ENCODE peak calls at places on chromosomes 1 and 21, in six cellular contexts. C is stimulated activated naive B cell treated with anti-CD40 and anti-IgM and Interleukin-4, amounts not matched to agents 10 μg/mL and 1 μg/mL and 100 μg/mL, for 72 hours; Q is ACHN; E is NAMALWA; O is left lung; H is GM13977. A is an unnamed sample.

GRCh38 chr1:96703186-96703585 is 18.4 kb upstream of the PTBP2 start:
- DNase-seq in O (no peak), Q (no peak), C (no peak), H (no peak), E (no peak), A (no peak)

GRCh38 chr1:157880621-157881020 is 39.0 kb upstream of the CD5L start:
- DNase-seq in Q (no peak), E (no peak), H (no peak), O (no peak), C (no peak), A (no peak)

GRCh38 chr1:212485895-212486590 is 53.3 kb downstream of the NENF start:
- DNase-seq in E (no peak), O (peak), Q (peak), C (peak), H (no peak), A (peak)

GRCh38 chr1:38973659-38974437 is 17.2 kb upstream of the AKIRIN1 start:
- DNase-seq in H (no peak), E (no peak), C (no peak), Q (no peak), O (no peak), A (no peak)

GRCh38 chr1:208475449-208475848 is 231.3 kb upstream of the PLXNA2 start:
- DNase-seq in E (no peak), Q (peak), O (no peak), H (no peak), C (no peak), A (no peak)

GRCh38 chr21:42112857-42113256 is 41.7 kb downstream of the UMODL1 start:
- DNase-seq in C (no peak), Q (no peak), E (no peak), O (no peak), H (no peak), A (no peak)

GRCh38 chr1:56520202-56520601 is 59.2 kb downstream of the PLPP3 start:
- DNase-seq in O (no peak), E (no peak), Q (no peak), C (no peak), H (no peak), A (no peak)

GRCh38 chr1:231274119-231274825 is 33.3 kb downstream of the GNPAT start:
- DNase-seq in C (no peak), Q (peak), E (no peak), O (no peak), H (no peak), A (no peak)

GRCh38 chr1:59072017-59072947 is 224.6 kb upstream of the FGGY start:
- DNase-seq in H (no peak), O (no peak), Q (no peak), E (peak), C (no peak), A (no peak)

GRCh38 chr1:70264875-70265274 is 43.7 kb downstream of the SRSF11 start:
- DNase-seq in H (no peak), E (no peak), Q (no peak), O (no peak), C (no peak), A (no peak)

GRCh38 chr1:115134850-115135484 is 45.7 kb upstream of the TSPAN2 start:
- DNase-seq in H (no peak), C (no peak), Q (peak), O (no peak), E (no peak), A (no peak)

GRCh38 chr1:210698661-210699060 is 370.0 kb downstream of the HHAT start:
- DNase-seq in Q (no peak), O (no peak), H (no peak), C (no peak), E (no peak), A (no peak)

GRCh38 chr21:15472108-15472507 is 257.7 kb upstream of the USP25 start:
- DNase-seq in H (no peak), O (no peak), C (no peak), E (no peak), Q (no peak), A (no peak)

GRCh38 chr1:221394011-221394544 is 347.8 kb downstream of the DUSP10 start:
- DNase-seq in H (no peak), E (no peak), Q (no peak), O (no peak), C (no peak), A (no peak)

GRCh38 chr1:109543988-109544735 is 4.3 kb upstream of the GNAI3 start:
- DNase-seq in H (peak), E (no peak), O (no peak), C (no peak), Q (no peak), A (no peak)

GRCh38 chr1:29444782-29445325 is 208.5 kb downstream of the PTPRU start:
- DNase-seq in O (no peak), H (no peak), E (no peak), Q (no peak), C (no peak), A (no peak)

GRCh38 chr21:44551290-44552015 is at the start of gene KRTAP10-2:
- DNase-seq in Q (no peak), H (no peak), E (no peak), O (no peak), C (no peak), A (no peak)

GRCh38 chr1:24769656-24770651 is 24.7 kb downstream of the CLIC4 start:
- DNase-seq in C (no peak), E (peak), Q (peak), O (no peak), H (peak), A (no peak)

GRCh38 chr1:216600730-216601426 is 122.4 kb downstream of the ESRRG start:
- DNase-seq in E (no peak), H (peak), O (peak), C (no peak), Q (peak), A (peak)

GRCh38 chr1:6942990-6943389 is 157.7 kb downstream of the CAMTA1 start:
- DNase-seq in O (no peak), Q (no peak), H (no peak), E (no peak), C (no peak), A (no peak)

GRCh38 chr21:43323244-43324005 is 103.5 kb downstream of the SIK1 start:
- DNase-seq in E (no peak), C (no peak), H (no peak), O (peak), Q (no peak), A (no peak)

GRCh38 chr1:221439008-221439733 is 302.7 kb downstream of the DUSP10 start:
- DNase-seq in O (no peak), Q (peak), C (peak), H (peak), E (peak), A (peak)

GRCh38 chr21:45441431-45442255 is 36.7 kb downstream of the COL18A1 start:
- DNase-seq in Q (no peak), E (no peak), H (no peak), C (no peak), O (no peak), A (no peak)

GRCh38 chr1:39196244-39197215 is 8.0 kb upstream of the MACF1 start:
- DNase-seq in O (no peak), Q (no peak), H (peak), C (no peak), E (peak), A (no peak)

GRCh38 chr1:223714849-223715709 is 2.7 kb downstream of the CAPN2 start:
- DNase-seq in H (no peak), C (no peak), Q (peak), O (peak), E (no peak), A (peak)

GRCh38 chr1:162117039-162117816 is 47.7 kb downstream of the NOS1AP start:
- DNase-seq in E (no peak), H (no peak), C (no peak), O (no peak), Q (no peak), A (no peak)

GRCh38 chr1:208253177-208253576 is 9.0 kb upstream of the PLXNA2 start:
- DNase-seq in O (no peak), Q (no peak), C (no peak), E (no peak), H (no peak), A (no peak)

GRCh38 chr1:181064702-181065101 is 23.8 kb upstream of the IER5 start:
- DNase-seq in Q (no peak), H (no peak), E (no peak), O (no peak), C (no peak), A (no peak)

GRCh38 chr21:17622018-17622417 is 9.3 kb upstream of the BTG3 start:
- DNase-seq in O (no peak), H (no peak), Q (no peak), C (no peak), E (no peak), A (no peak)

GRCh38 chr1:47208374-47208850 is 18.6 kb upstream of the PDZK1IP1 start:
- DNase-seq in O (no peak), C (no peak), Q (no peak), E (no peak), H (no peak), A (no peak)

GRCh38 chr1:201404722-201405483 is 5.8 kb upstream of the LAD1 start:
- DNase-seq in H (no peak), E (no peak), Q (no peak), C (no peak), O (no peak), A (no peak)